ENCODE peak calls at places on chromosomes 2 and 18, in six cellular contexts. One of them, this sample, is unnamed.

GRCh38 chr2:54595999-54596903 is 127.2 kb upstream of the EML6 start:
- DNase-seq in GM12878: no peak
- DNase-seq in HCT116: no peak
- DNase-seq in H1: no peak
- DNase-seq in SK-N-SH: no peak
- DNase-seq in K562: no peak
- DNase-seq in this sample: no peak

GRCh38 chr2:158773121-158773520 is 22.0 kb upstream of the DAPL1 start:
- DNase-seq in SK-N-SH: no peak
- DNase-seq in K562: no peak
- DNase-seq in H1: no peak
- DNase-seq in HCT116: no peak
- DNase-seq in GM12878: no peak
- DNase-seq in this sample: no peak

GRCh38 chr2:32683520-32684086 is 55.8 kb downstream of the TTC27 start:
- DNase-seq in H1: no peak
- DNase-seq in HCT116: no peak
- DNase-seq in GM12878: no peak
- DNase-seq in SK-N-SH: no peak
- DNase-seq in K562: no peak
- DNase-seq in this sample: no peak

GRCh38 chr2:114068438-114068837 is 178.5 kb downstream of the ACTR3 start:
- DNase-seq in HCT116: no peak
- DNase-seq in SK-N-SH: no peak
- DNase-seq in H1: no peak
- DNase-seq in K562: peak
- DNase-seq in GM12878: no peak
- DNase-seq in this sample: no peak

GRCh38 chr2:165157160-165157559 is 46.7 kb downstream of the SCN3A start:
- DNase-seq in GM12878: no peak
- DNase-seq in H1: no peak
- DNase-seq in HCT116: no peak
- DNase-seq in K562: no peak
- DNase-seq in SK-N-SH: no peak
- DNase-seq in this sample: no peak

GRCh38 chr2:112031473-112031872 is 23.6 kb upstream of the TMEM87B start:
- DNase-seq in GM12878: no peak
- DNase-seq in HCT116: no peak
- DNase-seq in SK-N-SH: no peak
- DNase-seq in K562: no peak
- DNase-seq in H1: peak
- DNase-seq in this sample: no peak

GRCh38 chr18:79695269-79695668 is 15.7 kb downstream of the CTDP1 start:
- DNase-seq in K562: no peak
- DNase-seq in SK-N-SH: no peak
- DNase-seq in HCT116: no peak
- DNase-seq in GM12878: no peak
- DNase-seq in H1: no peak
- DNase-seq in this sample: no peak

GRCh38 chr2:208407667-208408066 is 1.1 kb downstream of the PTH2R start:
- DNase-seq in H1: no peak
- DNase-seq in GM12878: no peak
- DNase-seq in SK-N-SH: peak
- DNase-seq in K562: peak
- DNase-seq in HCT116: no peak
- DNase-seq in this sample: peak

GRCh38 chr18:39455300-39455699 is 1889.7 kb upstream of the CELF4 start:
- DNase-seq in GM12878: no peak
- DNase-seq in H1: no peak
- DNase-seq in K562: no peak
- DNase-seq in HCT116: no peak
- DNase-seq in SK-N-SH: no peak
- DNase-seq in this sample: no peak

GRCh38 chr2:148906136-148906535 is 31.1 kb downstream of the KIF5C start:
- DNase-seq in K562: no peak
- DNase-seq in HCT116: no peak
- DNase-seq in SK-N-SH: no peak
- DNase-seq in H1: no peak
- DNase-seq in GM12878: no peak
- DNase-seq in this sample: no peak

GRCh38 chr18:74645717-74646116 is 48.0 kb downstream of the ZNF407 start:
- DNase-seq in HCT116: no peak
- DNase-seq in GM12878: no peak
- DNase-seq in H1: no peak
- DNase-seq in K562: no peak
- DNase-seq in SK-N-SH: no peak
- DNase-seq in this sample: no peak

GRCh38 chr2:172887280-172887679 is 151.6 kb downstream of the RAPGEF4 start:
- DNase-seq in GM12878: no peak
- DNase-seq in K562: no peak
- DNase-seq in HCT116: no peak
- DNase-seq in SK-N-SH: no peak
- DNase-seq in H1: no peak
- DNase-seq in this sample: no peak

GRCh38 chr18:45548614-45549013 is 66.7 kb upstream of the SLC14A2 start:
- DNase-seq in K562: no peak
- DNase-seq in SK-N-SH: no peak
- DNase-seq in H1: no peak
- DNase-seq in GM12878: no peak
- DNase-seq in HCT116: no peak
- DNase-seq in this sample: no peak

GRCh38 chr2:108907822-108908716 is 81.0 kb downstream of the EDAR start:
- DNase-seq in GM12878: no peak
- DNase-seq in SK-N-SH: peak
- DNase-seq in HCT116: no peak
- DNase-seq in H1: peak
- DNase-seq in K562: no peak
- DNase-seq in this sample: no peak

GRCh38 chr2:113940891-113941290 is 51.0 kb downstream of the ACTR3 start:
- DNase-seq in H1: no peak
- DNase-seq in K562: no peak
- DNase-seq in HCT116: no peak
- DNase-seq in SK-N-SH: no peak
- DNase-seq in GM12878: no peak
- DNase-seq in this sample: no peak

GRCh38 chr2:121303531-121304263 is 18.7 kb upstream of the TFCP2L1 start:
- DNase-seq in SK-N-SH: no peak
- DNase-seq in HCT116: no peak
- DNase-seq in K562: no peak
- DNase-seq in H1: no peak
- DNase-seq in GM12878: no peak
- DNase-seq in this sample: no peak

GRCh38 chr2:81976998-81977397 is 1672.4 kb upstream of the LRRTM1 start:
- DNase-seq in HCT116: no peak
- DNase-seq in GM12878: no peak
- DNase-seq in H1: no peak
- DNase-seq in K562: no peak
- DNase-seq in SK-N-SH: no peak
- DNase-seq in this sample: no peak

GRCh38 chr18:61435064-61435652 is 101.9 kb downstream of the CDH20 start:
- DNase-seq in GM12878: no peak
- DNase-seq in K562: peak
- DNase-seq in H1: no peak
- DNase-seq in SK-N-SH: peak
- DNase-seq in HCT116: peak
- DNase-seq in this sample: no peak

GRCh38 chr2:74037379-74037860 is 52.7 kb downstream of the TET3 start:
- DNase-seq in SK-N-SH: no peak
- DNase-seq in HCT116: no peak
- DNase-seq in H1: no peak
- DNase-seq in GM12878: peak
- DNase-seq in K562: peak
- DNase-seq in this sample: no peak

GRCh38 chr18:9947248-9947647 is 33.4 kb downstream of the VAPA start:
- DNase-seq in HCT116: no peak
- DNase-seq in H1: no peak
- DNase-seq in K562: no peak
- DNase-seq in SK-N-SH: no peak
- DNase-seq in GM12878: no peak
- DNase-seq in this sample: no peak
- TF ChIP-seq JUND in HCT116: no peak
- TF ChIP-seq JUND in H1: no peak
- TF ChIP-seq JUND in K562: no peak
- TF ChIP-seq JUND in SK-N-SH: no peak
- TF ChIP-seq JUND in GM12878: no peak
- TF ChIP-seq JUND in this sample: no peak

GRCh38 chr18:21243041-21243431 is 1.0 kb downstream of the GREB1L start:
- DNase-seq in HCT116: no peak
- DNase-seq in GM12878: no peak
- DNase-seq in K562: no peak
- DNase-seq in SK-N-SH: no peak
- DNase-seq in H1: peak
- DNase-seq in this sample: peak
- TF ChIP-seq JUND in HCT116: no peak
- TF ChIP-seq JUND in GM12878: no peak
- TF ChIP-seq JUND in K562: no peak
- TF ChIP-seq JUND in SK-N-SH: no peak
- TF ChIP-seq JUND in H1: no peak
- TF ChIP-seq JUND in this sample: no peak

GRCh38 chr2:46998551-46998950 is 82.9 kb upstream of the MCFD2 start:
- DNase-seq in K562: no peak
- DNase-seq in SK-N-SH: no peak
- DNase-seq in HCT116: no peak
- DNase-seq in GM12878: no peak
- DNase-seq in H1: no peak
- DNase-seq in this sample: no peak

GRCh38 chr2:46999857-47000678 is 84.5 kb upstream of the MCFD2 start:
- DNase-seq in GM12878: no peak
- DNase-seq in SK-N-SH: peak
- DNase-seq in H1: no peak
- DNase-seq in K562: no peak
- DNase-seq in HCT116: no peak
- DNase-seq in this sample: no peak

GRCh38 chr2:46997884-46998283 is 82.3 kb upstream of the MCFD2 start:
- DNase-seq in SK-N-SH: no peak
- DNase-seq in H1: no peak
- DNase-seq in K562: no peak
- DNase-seq in HCT116: no peak
- DNase-seq in GM12878: no peak
- DNase-seq in this sample: no peak

GRCh38 chr2:47000679-47001075 is 85.1 kb upstream of the MCFD2 start:
- DNase-seq in K562: no peak
- DNase-seq in SK-N-SH: no peak
- DNase-seq in GM12878: no peak
- DNase-seq in H1: no peak
- DNase-seq in HCT116: no peak
- DNase-seq in this sample: no peak

GRCh38 chr2:46999084-46999483 is 83.5 kb upstream of the MCFD2 start:
- DNase-seq in SK-N-SH: no peak
- DNase-seq in GM12878: no peak
- DNase-seq in H1: no peak
- DNase-seq in HCT116: no peak
- DNase-seq in K562: no peak
- DNase-seq in this sample: no peak
- TF ChIP-seq JUND in SK-N-SH: no peak
- TF ChIP-seq JUND in GM12878: no peak
- TF ChIP-seq JUND in H1: no peak
- TF ChIP-seq JUND in HCT116: no peak
- TF ChIP-seq JUND in K562: no peak
- TF ChIP-seq JUND in this sample: no peak

GRCh38 chr2:236887519-236887918 is 198.2 kb upstream of the COPS8 start:
- DNase-seq in K562: no peak
- DNase-seq in H1: peak
- DNase-seq in GM12878: no peak
- DNase-seq in SK-N-SH: no peak
- DNase-seq in HCT116: no peak
- DNase-seq in this sample: no peak
- TF ChIP-seq JUND in K562: no peak
- TF ChIP-seq JUND in H1: no peak
- TF ChIP-seq JUND in GM12878: no peak
- TF ChIP-seq JUND in SK-N-SH: no peak
- TF ChIP-seq JUND in HCT116: no peak
- TF ChIP-seq JUND in this sample: no peak

This sample was measured in T47D.